ENCODE peak calls at places on chromosome 13, in seven cellular contexts. G is kidney epithelial cell, L is fibroblast of villous mesenchyme, K is choroid plexus epithelial cell, C is thoracic aorta, V is cardiac muscle cell, H is HCT116. D is an unnamed sample.

GRCh38 chr13:96229356-96229755 is 139.4 kb downstream of the HS6ST3 start:
- DNase-seq in V (peak), G (no peak), K (peak), L (peak), C (no peak), H (peak), D (peak)

GRCh38 chr13:30353060-30353459 is 45.7 kb upstream of the KATNAL1 start:
- DNase-seq in C (no peak), H (no peak), L (no peak), V (no peak), G (no peak), K (no peak), D (no peak)

GRCh38 chr13:114304346-114305034 is 9.8 kb upstream of the CHAMP1 start:
- DNase-seq in K (no peak), V (no peak), G (no peak), L (peak), H (no peak), C (no peak), D (no peak)

GRCh38 chr13:43057653-43058317 is 34.4 kb downstream of the DNAJC15 start:
- DNase-seq in K (peak), H (peak), C (no peak), G (no peak), L (peak), V (peak), D (peak)

GRCh38 chr13:95920485-95920884 is 132.7 kb downstream of the UGGT2 start:
- DNase-seq in V (no peak), K (no peak), G (no peak), L (peak), H (no peak), C (no peak), D (no peak)

GRCh38 chr13:71320452-71320851 is 546.6 kb downstream of the DACH1 start:
- DNase-seq in K (peak), V (peak), C (no peak), G (no peak), L (peak), H (no peak), D (peak)

GRCh38 chr13:99228737-99229691 is 28.4 kb downstream of the UBAC2 start:
- DNase-seq in L (peak), C (no peak), V (no peak), H (no peak), G (peak), K (peak), D (peak)

GRCh38 chr13:50685491-50685890 is 158.0 kb downstream of the DLEU7 start:
- DNase-seq in V (peak), K (peak), G (no peak), H (no peak), C (no peak), L (no peak), D (peak)

GRCh38 chr13:113623491-113624234 is 34.3 kb downstream of the ATP4B start:
- DNase-seq in C (no peak), V (peak), G (no peak), K (no peak), H (no peak), L (no peak), D (peak)

GRCh38 chr13:83780201-83780600 is 102.1 kb downstream of the SLITRK1 start:
- DNase-seq in K (peak), G (no peak), L (no peak), C (no peak), H (peak), V (peak), D (peak)

GRCh38 chr13:39820606-39821005 is 165.1 kb downstream of the COG6 start:
- DNase-seq in G (no peak), V (no peak), K (no peak), L (no peak), H (no peak), C (no peak), D (no peak)

GRCh38 chr13:27526516-27526915 is 76.2 kb upstream of the MTIF3 start:
- DNase-seq in K (no peak), L (no peak), C (no peak), V (no peak), G (no peak), H (no peak), D (no peak)

GRCh38 chr13:48874165-48874564 is 101.5 kb upstream of the FNDC3A start:
- DNase-seq in G (no peak), L (no peak), V (no peak), C (no peak), K (no peak), H (no peak), D (no peak)

GRCh38 chr13:47100214-47100853 is 203.5 kb upstream of the HTR2A start:
- DNase-seq in L (no peak), H (no peak), K (no peak), G (no peak), V (no peak), C (no peak), D (no peak)

GRCh38 chr13:31328549-31329229 is 128.9 kb downstream of the B3GLCT start:
- DNase-seq in K (peak), G (peak), V (peak), C (no peak), L (peak), H (no peak), D (no peak)

GRCh38 chr13:31042084-31042483 is 109.6 kb downstream of the TEX26 start:
- DNase-seq in C (no peak), L (no peak), V (no peak), G (no peak), H (no peak), K (no peak), D (no peak)

GRCh38 chr13:113655358-113656014 is 2.5 kb downstream of the ATP4B start:
- DNase-seq in L (no peak), G (no peak), K (no peak), C (no peak), H (no peak), V (no peak), D (no peak)

GRCh38 chr13:40598599-40598998 is 67.8 kb downstream of the FOXO1 start:
- DNase-seq in H (no peak), G (no peak), K (no peak), V (no peak), C (no peak), L (no peak), D (no peak)

GRCh38 chr13:24995225-24995804 is 100.6 kb upstream of the PABPC3 start:
- DNase-seq in L (peak), H (peak), G (peak), V (peak), C (no peak), K (peak), D (peak)

GRCh38 chr13:66937423-66937822 is 292.7 kb downstream of the PCDH9 start:
- DNase-seq in H (no peak), V (no peak), C (no peak), L (no peak), G (no peak), K (no peak), D (no peak)

GRCh38 chr13:50127726-50128291 is 112.6 kb downstream of the KCNRG start:
- DNase-seq in G (no peak), L (no peak), V (no peak), C (no peak), K (peak), H (no peak), D (no peak)

GRCh38 chr13:74134777-74135305 is 637 bp upstream of the KLF12 start:
- DNase-seq in L (no peak), C (peak), V (no peak), K (no peak), G (no peak), H (no peak), D (peak)

GRCh38 chr13:101474419-101474957 is 22.0 kb downstream of the ITGBL1 start:
- DNase-seq in G (peak), H (no peak), K (peak), C (no peak), V (peak), L (peak), D (peak)

GRCh38 chr13:62171697-62172096 is 756.0 kb upstream of the PCDH20 start:
- DNase-seq in G (no peak), V (no peak), L (no peak), H (no peak), C (no peak), K (peak), D (no peak)

GRCh38 chr13:58587183-58587582 is 955.6 kb downstream of the PCDH17 start:
- DNase-seq in G (no peak), K (no peak), H (no peak), L (no peak), C (no peak), V (no peak), D (no peak)
- H3K4me3 ChIP-seq in G (no peak), K (no peak), H (no peak), L (no peak), C (no peak), V (no peak), D (no peak)

GRCh38 chr13:111215081-111216047 is 100.3 kb downstream of the ARHGEF7 start:
- DNase-seq in G (no peak), L (no peak), H (no peak), K (no peak), C (no peak), V (no peak), D (no peak)
- H3K4me3 ChIP-seq in G (no peak), L (no peak), H (no peak), K (no peak), C (no peak), V (no peak), D (no peak)

GRCh38 chr13:23321534-23322241 is 111.8 kb downstream of the SACS start:
- DNase-seq in H (peak), G (peak), V (peak), C (peak), K (peak), L (peak), D (peak)
- H3K4me3 ChIP-seq in H (no peak), G (no peak), V (no peak), C (peak), K (peak), L (peak), D (no peak)

DNA sequence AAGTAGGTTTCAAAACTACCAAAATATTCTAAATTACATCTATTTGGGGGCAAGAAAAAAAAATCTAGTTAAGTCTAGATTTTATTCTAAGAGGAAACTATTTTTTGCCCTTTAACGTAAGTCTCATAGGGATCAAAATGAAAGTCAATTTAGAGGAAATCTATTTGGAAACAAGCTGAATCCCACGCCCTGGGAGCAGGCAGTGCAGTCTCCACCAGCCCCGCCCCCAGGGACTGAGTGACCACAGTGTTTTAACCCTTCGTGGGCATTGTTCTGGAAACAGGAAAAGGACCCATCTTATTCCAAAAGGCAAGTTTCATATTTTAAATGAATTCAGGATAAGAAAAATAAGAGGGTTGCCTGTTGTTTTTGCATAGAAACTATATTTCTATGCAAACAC is 209.7 kb downstream of the SPRY2 start:
- DNase-seq in H (no peak), C (peak), K (peak), G (no peak), L (peak), V (peak), D (peak)
- H3K4me3 ChIP-seq in H (no peak), C (peak), K (peak), G (no peak), L (peak), V (peak), D (peak)

GRCh38 chr13:110234532-110234931 is 72.4 kb downstream of the COL4A1 start:
- DNase-seq in K (no peak), H (no peak), V (no peak), C (no peak), L (no peak), G (no peak), D (no peak)

GRCh38 chr13:110237895-110238294 is 69.1 kb downstream of the COL4A1 start:
- DNase-seq in H (no peak), L (no peak), G (no peak), C (no peak), K (no peak), V (no peak), D (no peak)

GRCh38 chr13:110236831-110237261 is 70.1 kb downstream of the COL4A1 start:
- DNase-seq in L (no peak), V (peak), G (no peak), H (no peak), K (no peak), C (no peak), D (no peak)

GRCh38 chr13:110238795-110239194 is 68.2 kb downstream of the COL4A1 start:
- DNase-seq in V (peak), K (peak), C (no peak), G (no peak), L (peak), H (no peak), D (peak)

DNA sequence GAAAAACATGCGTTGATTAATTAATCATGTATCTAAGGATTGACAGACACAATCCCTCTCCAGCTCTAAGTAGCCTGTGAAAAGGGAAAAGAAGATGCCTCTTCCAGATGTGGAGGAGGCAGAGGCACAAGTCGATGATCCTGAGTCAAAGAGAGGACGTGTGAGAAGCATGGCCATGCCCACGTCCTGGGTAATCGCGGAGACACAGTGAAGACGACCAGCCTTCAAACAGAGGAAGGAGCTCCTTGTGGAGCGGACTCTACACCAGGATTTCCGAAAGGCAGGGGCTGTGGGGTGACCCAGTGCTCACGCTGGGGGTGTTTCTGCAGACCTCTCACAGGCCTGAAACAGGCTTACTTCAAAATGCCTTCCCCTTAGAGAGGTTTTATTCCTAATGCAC is 70.5 kb downstream of the COL4A1 start:
- DNase-seq in G (no peak), L (no peak), V (no peak), K (no peak), H (no peak), C (no peak), D (no peak)
- H3K4me3 ChIP-seq in G (no peak), L (no peak), V (no peak), K (no peak), H (no peak), C (peak), D (no peak)

DNA sequence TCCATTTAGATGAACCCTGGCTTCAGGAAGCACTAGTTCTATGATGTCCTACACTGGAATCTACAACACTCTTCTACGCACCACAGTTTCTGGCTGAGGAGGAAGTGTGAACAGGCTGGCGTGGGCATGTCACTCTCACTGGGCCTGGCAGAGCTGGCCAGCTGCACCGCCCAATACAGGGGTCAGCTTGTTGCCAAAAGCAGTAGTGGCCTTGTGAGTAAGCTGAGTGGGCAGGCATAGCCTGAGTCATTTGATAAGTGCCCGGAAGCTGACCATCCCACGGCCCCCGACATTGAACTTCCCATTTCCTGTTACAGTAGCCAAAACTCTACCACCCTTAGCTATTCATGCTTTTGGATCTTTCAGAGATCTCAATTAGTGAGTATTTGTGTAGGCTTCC is 240.9 kb upstream of the SERP2 start:
- DNase-seq in G (no peak), V (peak), H (peak), L (peak), C (peak), K (no peak), D (peak)
- H3K4me3 ChIP-seq in G (no peak), V (no peak), H (no peak), L (no peak), C (no peak), K (no peak), D (no peak)

DNA sequence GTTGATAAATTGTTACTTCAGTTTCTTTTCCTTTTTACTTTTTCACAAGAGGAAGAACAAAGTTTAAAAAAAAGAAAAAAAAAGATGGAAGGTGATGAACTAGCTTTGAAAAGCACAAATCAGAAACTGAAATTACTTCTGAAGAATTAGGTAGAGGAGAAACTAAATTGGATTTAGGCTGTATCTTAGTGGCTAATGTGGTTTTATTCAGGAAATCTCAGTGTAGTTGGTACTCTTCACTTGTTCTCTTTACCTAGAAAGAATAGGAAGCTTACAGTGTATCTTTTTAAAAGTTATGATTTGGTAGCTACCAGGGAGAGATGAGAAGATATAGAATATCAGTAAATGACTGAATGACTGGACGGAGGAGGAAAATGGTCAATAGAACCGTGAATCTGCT is 247.7 kb downstream of the GGACT start:
- DNase-seq in C (no peak), K (no peak), L (no peak), H (no peak), V (no peak), G (no peak), D (no peak)
- H3K4me3 ChIP-seq in C (no peak), K (no peak), L (no peak), H (no peak), V (no peak), G (no peak), D (no peak)

DNA sequence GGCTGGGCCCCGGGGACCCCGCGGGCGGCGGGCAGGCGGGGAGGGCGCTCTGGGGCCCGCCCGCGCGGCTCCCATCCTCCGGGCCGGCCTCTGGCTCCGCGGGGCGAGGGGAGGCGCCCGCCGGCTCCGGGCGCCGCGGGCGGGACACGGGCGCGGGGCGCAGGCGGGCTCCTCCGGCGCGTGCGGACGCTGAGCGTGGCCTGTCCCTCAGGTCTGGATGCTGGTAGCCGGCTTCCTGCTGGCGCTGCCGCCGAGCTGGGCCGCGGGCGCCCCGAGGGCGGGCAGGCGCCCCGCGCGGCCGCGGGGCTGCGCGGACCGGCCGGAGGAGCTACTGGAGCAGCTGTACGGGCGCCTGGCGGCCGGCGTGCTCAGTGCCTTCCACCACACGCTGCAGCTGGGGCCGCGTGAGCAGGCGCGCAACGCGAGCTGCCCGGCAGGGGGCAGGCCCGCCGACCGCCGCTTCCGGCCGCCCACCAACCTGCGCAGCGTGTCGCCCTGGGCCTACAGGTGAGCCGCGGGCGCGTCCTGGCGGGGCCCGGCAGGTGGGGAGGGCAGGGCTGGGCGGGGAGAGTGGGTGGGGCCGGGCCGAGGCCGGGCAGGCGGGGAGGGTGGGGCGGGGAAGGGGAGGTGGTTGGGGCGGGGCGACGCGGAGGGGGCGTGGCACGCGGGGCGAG is 423 bp downstream of the IL17D start:
- DNase-seq in G (peak), L (peak), H (peak), V (peak), K (peak), C (no peak), D (peak)
- H3K4me3 ChIP-seq in G (peak), L (peak), H (peak), V (peak), K (peak), C (peak), D (peak)

GRCh38 chr13:109666656-109667448 is 119.5 kb downstream of the IRS2 start:
- DNase-seq in K (peak), H (no peak), L (peak), G (peak), V (peak), C (no peak), D (peak)
- H3K4me3 ChIP-seq in K (no peak), H (no peak), L (no peak), G (no peak), V (no peak), C (no peak), D (no peak)

D was measured in cardiac fibroblast.